ENCODE peak calls at places on chromosomes 5 and 9, in ten cellular contexts. One of them, this sample, is unnamed.
A peak's percentile ranks its signal among the peaks of the same experiment; 100 is the strongest.

GRCh38 chr5:36495638-36496010 is 110.8 kb upstream of the SLC1A3 start:
- DNase-seq in osteoblast: no peak
- DNase-seq in H1: no peak
- DNase-seq in A673: no peak
- DNase-seq in neural crest cell: no peak
- DNase-seq in right atrium auricular region: no peak
- DNase-seq in AG04450: no peak
- DNase-seq in bronchial epithelial cell: no peak
- DNase-seq in CD8-positive, alpha-beta T cell: no peak
- DNase-seq in AG09309: no peak
- DNase-seq in this sample: no peak

GRCh38 chr9:118522093-118523028 is 818.2 kb downstream of the TLR4 start:
- DNase-seq in osteoblast: no peak
- DNase-seq in H1: peak; percentile 67
- DNase-seq in A673: peak; percentile 51
- DNase-seq in neural crest cell: peak; percentile 49
- DNase-seq in right atrium auricular region: no peak
- DNase-seq in AG04450: no peak
- DNase-seq in bronchial epithelial cell: peak; percentile 38
- DNase-seq in CD8-positive, alpha-beta T cell: no peak
- DNase-seq in AG09309: no peak
- DNase-seq in this sample: peak; percentile 30

GRCh38 chr5:146283344-146283761 is 55.3 kb upstream of the POU4F3 start:
- DNase-seq in osteoblast: no peak
- DNase-seq in H1: no peak
- DNase-seq in A673: peak; percentile 18
- DNase-seq in neural crest cell: no peak
- DNase-seq in right atrium auricular region: no peak
- DNase-seq in AG04450: peak; percentile 81
- DNase-seq in bronchial epithelial cell: peak; percentile 97
- DNase-seq in CD8-positive, alpha-beta T cell: no peak
- DNase-seq in AG09309: peak; percentile 74
- DNase-seq in this sample: no peak

GRCh38 chr5:149667084-149667826 is 62.9 kb upstream of the PPARGC1B start:
- DNase-seq in osteoblast: peak; percentile 87
- DNase-seq in H1: peak; percentile 77
- DNase-seq in A673: peak; percentile 63
- DNase-seq in neural crest cell: peak; percentile 37
- DNase-seq in right atrium auricular region: no peak
- DNase-seq in AG04450: no peak
- DNase-seq in bronchial epithelial cell: peak; percentile 23
- DNase-seq in CD8-positive, alpha-beta T cell: peak; percentile 5
- DNase-seq in AG09309: no peak
- DNase-seq in this sample: no peak

GRCh38 chr9:87007711-87008360 is 60.5 kb upstream of the GAS1 start:
- DNase-seq in osteoblast: no peak
- DNase-seq in H1: no peak
- DNase-seq in A673: no peak
- DNase-seq in neural crest cell: no peak
- DNase-seq in right atrium auricular region: no peak
- DNase-seq in AG04450: no peak
- DNase-seq in bronchial epithelial cell: no peak
- DNase-seq in CD8-positive, alpha-beta T cell: no peak
- DNase-seq in AG09309: peak; percentile 50
- DNase-seq in this sample: no peak

GRCh38 chr9:113794721-113795120 is 81.4 kb upstream of the ZNF618 start:
- DNase-seq in osteoblast: no peak
- DNase-seq in H1: peak; percentile 34
- DNase-seq in A673: no peak
- DNase-seq in neural crest cell: no peak
- DNase-seq in right atrium auricular region: no peak
- DNase-seq in AG04450: no peak
- DNase-seq in bronchial epithelial cell: no peak
- DNase-seq in CD8-positive, alpha-beta T cell: no peak
- DNase-seq in AG09309: no peak
- DNase-seq in this sample: no peak

GRCh38 chr9:125272697-125273096 is 11.1 kb downstream of the GAPVD1 start:
- DNase-seq in osteoblast: no peak
- DNase-seq in H1: no peak
- DNase-seq in A673: no peak
- DNase-seq in neural crest cell: no peak
- DNase-seq in right atrium auricular region: no peak
- DNase-seq in AG04450: peak; percentile 32
- DNase-seq in bronchial epithelial cell: peak; percentile 71
- DNase-seq in CD8-positive, alpha-beta T cell: no peak
- DNase-seq in AG09309: no peak
- DNase-seq in this sample: no peak

GRCh38 chr5:176371621-176372539 is 6.6 kb downstream of the ARL10 start:
- DNase-seq in osteoblast: peak; percentile 41
- DNase-seq in H1: no peak
- DNase-seq in A673: no peak
- DNase-seq in neural crest cell: no peak
- DNase-seq in right atrium auricular region: no peak
- DNase-seq in AG04450: no peak
- DNase-seq in bronchial epithelial cell: no peak
- DNase-seq in CD8-positive, alpha-beta T cell: no peak
- DNase-seq in AG09309: no peak
- DNase-seq in this sample: no peak

GRCh38 chr5:74950836-74951515 is 84.8 kb upstream of the FAM169A start:
- DNase-seq in osteoblast: no peak
- DNase-seq in H1: no peak
- DNase-seq in A673: no peak
- DNase-seq in neural crest cell: no peak
- DNase-seq in right atrium auricular region: no peak
- DNase-seq in AG04450: no peak
- DNase-seq in bronchial epithelial cell: no peak
- DNase-seq in CD8-positive, alpha-beta T cell: no peak
- DNase-seq in AG09309: no peak
- DNase-seq in this sample: no peak

GRCh38 chr9:18788256-18788655 is 244.8 kb downstream of the SAXO1 start:
- DNase-seq in osteoblast: no peak
- DNase-seq in H1: no peak
- DNase-seq in A673: no peak
- DNase-seq in neural crest cell: no peak
- DNase-seq in right atrium auricular region: no peak
- DNase-seq in AG04450: no peak
- DNase-seq in bronchial epithelial cell: no peak
- DNase-seq in CD8-positive, alpha-beta T cell: no peak
- DNase-seq in AG09309: no peak
- DNase-seq in this sample: no peak

GRCh38 chr9:18786936-18787658 is 245.9 kb downstream of the SAXO1 start:
- DNase-seq in osteoblast: no peak
- DNase-seq in H1: no peak
- DNase-seq in A673: no peak
- DNase-seq in neural crest cell: no peak
- DNase-seq in right atrium auricular region: no peak
- DNase-seq in AG04450: no peak
- DNase-seq in bronchial epithelial cell: no peak
- DNase-seq in CD8-positive, alpha-beta T cell: no peak
- DNase-seq in AG09309: no peak
- DNase-seq in this sample: no peak

GRCh38 chr9:18793122-18793521 is 239.9 kb downstream of the SAXO1 start:
- DNase-seq in osteoblast: no peak
- DNase-seq in H1: no peak
- DNase-seq in A673: no peak
- DNase-seq in neural crest cell: no peak
- DNase-seq in right atrium auricular region: no peak
- DNase-seq in AG04450: no peak
- DNase-seq in bronchial epithelial cell: no peak
- DNase-seq in CD8-positive, alpha-beta T cell: no peak
- DNase-seq in AG09309: no peak
- DNase-seq in this sample: no peak

GRCh38 chr9:18786196-18786595 is 246.8 kb downstream of the SAXO1 start:
- DNase-seq in osteoblast: no peak
- DNase-seq in H1: no peak
- DNase-seq in A673: no peak
- DNase-seq in neural crest cell: no peak
- DNase-seq in right atrium auricular region: no peak
- DNase-seq in AG04450: no peak
- DNase-seq in bronchial epithelial cell: no peak
- DNase-seq in CD8-positive, alpha-beta T cell: no peak
- DNase-seq in AG09309: no peak
- DNase-seq in this sample: no peak

GRCh38 chr9:18791074-18791473 is 241.9 kb downstream of the SAXO1 start:
- DNase-seq in osteoblast: no peak
- DNase-seq in H1: peak; percentile 67
- DNase-seq in A673: peak; percentile 6
- DNase-seq in neural crest cell: peak; percentile 55
- DNase-seq in right atrium auricular region: no peak
- DNase-seq in AG04450: no peak
- DNase-seq in bronchial epithelial cell: no peak
- DNase-seq in CD8-positive, alpha-beta T cell: no peak
- DNase-seq in AG09309: no peak
- DNase-seq in this sample: peak; percentile 48
- TF ChIP-seq CTCF in osteoblast: peak; percentile 25
- TF ChIP-seq CTCF in H1: peak; percentile 76
- TF ChIP-seq CTCF in A673: peak; percentile 46
- TF ChIP-seq CTCF in neural crest cell: peak; percentile 61
- TF ChIP-seq CTCF in right atrium auricular region: no peak
- TF ChIP-seq CTCF in AG04450: peak; percentile 49
- TF ChIP-seq CTCF in bronchial epithelial cell: no peak
- TF ChIP-seq CTCF in CD8-positive, alpha-beta T cell: no peak
- TF ChIP-seq CTCF in AG09309: peak; percentile 17
- TF ChIP-seq CTCF in this sample: peak; percentile 79

GRCh38 chr5:139043127-139043905 is 154.9 kb downstream of the SIL1 start:
- DNase-seq in osteoblast: no peak
- DNase-seq in H1: no peak
- DNase-seq in A673: no peak
- DNase-seq in neural crest cell: no peak
- DNase-seq in right atrium auricular region: no peak
- DNase-seq in AG04450: no peak
- DNase-seq in bronchial epithelial cell: no peak
- DNase-seq in CD8-positive, alpha-beta T cell: no peak
- DNase-seq in AG09309: no peak
- DNase-seq in this sample: no peak

GRCh38 chr5:139037732-139038131 is 160.4 kb downstream of the SIL1 start:
- DNase-seq in osteoblast: no peak
- DNase-seq in H1: no peak
- DNase-seq in A673: no peak
- DNase-seq in neural crest cell: no peak
- DNase-seq in right atrium auricular region: no peak
- DNase-seq in AG04450: no peak
- DNase-seq in bronchial epithelial cell: no peak
- DNase-seq in CD8-positive, alpha-beta T cell: no peak
- DNase-seq in AG09309: no peak
- DNase-seq in this sample: no peak

DNA sequence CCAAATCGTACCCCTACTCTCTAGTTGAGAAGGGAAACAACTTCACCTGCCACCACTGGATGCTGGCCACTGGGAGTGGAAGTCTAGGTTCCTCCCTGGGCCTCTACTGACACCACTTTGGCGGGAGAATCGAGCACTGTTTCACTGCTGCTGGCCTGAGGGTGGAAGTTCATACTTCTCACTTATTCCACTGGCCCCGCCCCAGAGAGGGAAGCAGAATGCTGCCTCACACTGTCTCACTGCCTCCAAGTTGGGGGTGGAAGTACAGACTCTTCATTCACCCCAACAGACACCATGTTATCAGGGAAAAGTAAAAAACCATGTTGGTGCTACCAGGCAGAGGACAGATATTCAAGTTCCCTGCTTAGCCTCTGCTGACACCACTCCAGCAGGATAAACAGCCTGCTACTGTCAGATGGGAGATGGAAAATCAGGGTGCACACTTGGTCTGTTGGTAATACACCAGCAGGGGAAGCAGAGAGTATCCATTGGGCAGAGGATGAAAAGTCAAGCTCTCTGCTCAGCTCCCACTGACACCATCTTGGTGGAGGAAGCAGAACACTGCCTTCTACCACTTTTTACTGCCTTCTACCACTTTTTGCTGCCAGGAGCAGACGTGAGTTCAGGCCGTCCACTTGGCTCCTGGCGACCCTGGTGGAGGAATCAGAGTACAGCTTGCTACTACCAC is 159.4 kb downstream of the SIL1 start:
- DNase-seq in osteoblast: no peak
- DNase-seq in H1: peak; percentile 42
- DNase-seq in A673: no peak
- DNase-seq in neural crest cell: no peak
- DNase-seq in right atrium auricular region: no peak
- DNase-seq in AG04450: no peak
- DNase-seq in bronchial epithelial cell: no peak
- DNase-seq in CD8-positive, alpha-beta T cell: no peak
- DNase-seq in AG09309: no peak
- DNase-seq in this sample: no peak
- TF ChIP-seq CTCF in osteoblast: no peak
- TF ChIP-seq CTCF in H1: peak; percentile 77
- TF ChIP-seq CTCF in A673: peak; percentile 32
- TF ChIP-seq CTCF in neural crest cell: peak; percentile 31
- TF ChIP-seq CTCF in right atrium auricular region: no peak
- TF ChIP-seq CTCF in AG04450: no peak
- TF ChIP-seq CTCF in bronchial epithelial cell: no peak
- TF ChIP-seq CTCF in CD8-positive, alpha-beta T cell: no peak
- TF ChIP-seq CTCF in AG09309: no peak
- TF ChIP-seq CTCF in this sample: peak; percentile 35

DNA sequence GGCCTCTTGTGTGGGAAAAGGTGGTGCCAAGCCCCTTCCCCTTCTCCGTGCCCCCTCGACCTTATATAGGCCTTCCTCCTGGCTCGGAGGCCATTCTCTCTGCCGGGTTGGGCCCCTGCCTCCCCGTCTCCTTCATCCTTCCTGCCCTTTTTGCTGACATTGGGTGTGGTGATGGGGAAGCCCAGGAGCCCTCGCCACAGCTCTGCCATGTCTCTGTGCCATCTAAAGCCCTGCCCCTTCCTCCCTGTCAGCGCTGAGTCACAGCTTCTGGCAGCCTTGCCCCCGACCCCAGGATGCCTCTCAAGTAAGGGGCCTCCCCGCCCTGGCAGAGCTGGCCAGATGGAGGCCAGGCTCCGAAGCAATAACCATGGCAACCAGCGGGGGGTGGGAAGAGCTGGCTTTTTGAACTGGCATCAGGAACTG is 30.4 kb downstream of the JADE2 start:
- DNase-seq in osteoblast: peak; percentile 93
- DNase-seq in H1: peak; percentile 72
- DNase-seq in A673: peak; percentile 84
- DNase-seq in neural crest cell: peak; percentile 40
- DNase-seq in right atrium auricular region: no peak
- DNase-seq in AG04450: no peak
- DNase-seq in bronchial epithelial cell: peak; percentile 62
- DNase-seq in CD8-positive, alpha-beta T cell: peak; percentile 82
- DNase-seq in AG09309: peak; percentile 17
- DNase-seq in this sample: no peak
- TF ChIP-seq CTCF in osteoblast: no peak
- TF ChIP-seq CTCF in H1: peak; percentile 24
- TF ChIP-seq CTCF in A673: no peak
- TF ChIP-seq CTCF in neural crest cell: no peak
- TF ChIP-seq CTCF in right atrium auricular region: no peak
- TF ChIP-seq CTCF in AG04450: peak; percentile 5
- TF ChIP-seq CTCF in bronchial epithelial cell: no peak
- TF ChIP-seq CTCF in CD8-positive, alpha-beta T cell: no peak
- TF ChIP-seq CTCF in AG09309: no peak
- TF ChIP-seq CTCF in this sample: no peak

DNA sequence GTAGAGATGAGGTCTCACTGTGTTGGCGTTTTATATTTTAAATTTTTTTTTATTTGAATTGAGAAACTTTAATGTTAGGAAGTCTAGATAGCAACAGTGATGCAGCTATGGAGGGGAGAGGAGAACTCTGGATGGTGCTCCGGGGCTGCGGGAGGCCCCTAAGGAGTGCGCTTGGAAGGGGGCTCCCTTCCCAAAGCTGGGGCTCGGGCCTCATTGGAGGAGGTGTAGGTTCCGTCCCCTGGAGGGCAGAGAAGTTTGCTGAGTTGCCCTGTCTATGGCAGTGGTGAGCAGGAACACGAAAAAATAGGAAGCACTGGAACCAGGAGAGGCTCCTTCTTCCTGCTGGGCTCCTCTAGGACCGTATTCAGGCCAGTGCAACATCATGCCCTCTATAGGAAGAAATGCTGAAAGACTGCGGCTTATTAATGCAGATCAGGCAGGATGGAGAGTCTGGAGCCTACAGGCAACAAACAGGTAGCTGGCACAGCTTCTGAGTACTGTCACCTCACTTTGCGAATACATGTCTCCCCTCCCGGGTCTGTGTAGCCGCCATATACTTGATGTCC is 16.1 kb downstream of the AHRR start:
- DNase-seq in osteoblast: peak; percentile 77
- DNase-seq in H1: no peak
- DNase-seq in A673: no peak
- DNase-seq in neural crest cell: no peak
- DNase-seq in right atrium auricular region: no peak
- DNase-seq in AG04450: no peak
- DNase-seq in bronchial epithelial cell: peak; percentile 54
- DNase-seq in CD8-positive, alpha-beta T cell: no peak
- DNase-seq in AG09309: no peak
- DNase-seq in this sample: no peak
- TF ChIP-seq CTCF in osteoblast: peak; percentile 49
- TF ChIP-seq CTCF in H1: peak; percentile 68
- TF ChIP-seq CTCF in A673: peak; percentile 50
- TF ChIP-seq CTCF in neural crest cell: peak; percentile 60
- TF ChIP-seq CTCF in right atrium auricular region: no peak
- TF ChIP-seq CTCF in AG04450: peak; percentile 59
- TF ChIP-seq CTCF in bronchial epithelial cell: peak; percentile 73
- TF ChIP-seq CTCF in CD8-positive, alpha-beta T cell: no peak
- TF ChIP-seq CTCF in AG09309: peak; percentile 38
- TF ChIP-seq CTCF in this sample: peak; percentile 55